ENCODE peak calls at places on chromosome 16, in five cellular contexts. C, L, M, F and J are unnamed samples.

GRCh38 chr16:69495821-69496220 is 69.9 kb upstream of the NFAT5 start:
- DNase-seq in F (no peak), M (no peak), L (no peak), C (no peak), J (no peak)

GRCh38 chr16:641326-642188 is at the start of gene MCRIP2:
- DNase-seq in M (no peak), C (peak), L (peak), F (peak), J (no peak)

GRCh38 chr16:35146723-35147458 is 1687.5 kb downstream of the TP53TG3F start:
- DNase-seq in L (no peak), C (no peak), F (no peak), M (no peak), J (no peak)

GRCh38 chr16:68227183-68227793 is 8.6 kb downstream of the ESRP2 start:
- DNase-seq in C (no peak), M (no peak), L (no peak), F (no peak), J (no peak)

GRCh38 chr16:75197522-75198134 is 9.3 kb downstream of the CTRB2 start:
- DNase-seq in M (no peak), C (no peak), F (no peak), L (no peak), J (no peak)

GRCh38 chr16:27444470-27444869 is 42.5 kb downstream of the IL21R start:
- DNase-seq in F (no peak), M (no peak), L (no peak), C (no peak), J (no peak)

GRCh38 chr16:15613676-15614075 is 29.3 kb downstream of the MARF1 start:
- DNase-seq in C (no peak), F (no peak), M (no peak), L (no peak), J (no peak)

GRCh38 chr16:83631006-83631405 is 176.8 kb upstream of the HSBP1 start:
- DNase-seq in C (no peak), L (no peak), M (peak), F (no peak), J (no peak)

GRCh38 chr16:69346683-69347082 is 4.9 kb downstream of the TMED6 start:
- DNase-seq in L (no peak), C (no peak), M (no peak), F (no peak), J (no peak)

GRCh38 chr16:89581861-89582563 is 6.5 kb downstream of the CPNE7 start:
- DNase-seq in M (no peak), C (no peak), L (no peak), F (peak), J (no peak)

GRCh38 chr16:87108941-87109340 is 208.3 kb downstream of the C16orf95 start:
- DNase-seq in F (peak), L (no peak), M (no peak), C (no peak), J (no peak)

GRCh38 chr16:46884513-46885293 is 541 bp downstream of the GPT2 start:
- DNase-seq in L (no peak), C (no peak), F (peak), M (no peak), J (no peak)

GRCh38 chr16:87653234-87653633 is 50.9 kb downstream of the JPH3 start:
- DNase-seq in M (no peak), L (no peak), C (no peak), F (peak), J (no peak)

GRCh38 chr16:85767569-85767968 is 16.7 kb upstream of the C16orf74 start:
- DNase-seq in M (peak), C (no peak), F (peak), L (peak), J (peak)

GRCh38 chr16:84044108-84044488 is 1.5 kb upstream of the SLC38A8 start:
- DNase-seq in C (no peak), F (peak), L (no peak), M (no peak), J (no peak)

GRCh38 chr16:1469693-1470201 is 5.1 kb downstream of the CLCN7 start:
- DNase-seq in C (no peak), M (no peak), L (no peak), F (peak), J (no peak)

GRCh38 chr16:89537549-89537925 is 22.9 kb upstream of the RPL13 start:
- DNase-seq in C (no peak), L (no peak), M (no peak), F (no peak), J (no peak)

GRCh38 chr16:69311533-69312388 is 611 bp downstream of the VPS4A start:
- DNase-seq in L (no peak), F (peak), M (no peak), C (peak), J (no peak)

GRCh38 chr16:82038941-82039340 is 3.9 kb downstream of the HSD17B2 start:
- DNase-seq in C (no peak), L (no peak), M (no peak), F (no peak), J (no peak)

GRCh38 chr16:71711789-71712188 is 12.7 kb downstream of the PHLPP2 start:
- DNase-seq in F (no peak), M (no peak), C (no peak), L (no peak), J (no peak)

GRCh38 chr16:70252355-70252988 is 732 bp upstream of the EXOSC6 start:
- DNase-seq in M (no peak), C (no peak), L (no peak), F (peak), J (no peak)

GRCh38 chr16:23384878-23385277 is 68.1 kb downstream of the COG7 start:
- DNase-seq in L (no peak), C (no peak), F (no peak), M (no peak), J (no peak)

GRCh38 chr16:68416057-68417046 is 32.0 kb downstream of the SMPD3 start:
- DNase-seq in M (no peak), F (no peak), L (no peak), C (no peak), J (no peak)

GRCh38 chr16:1054660-1055556 is 17.6 kb upstream of the SSTR5 start:
- DNase-seq in C (no peak), M (no peak), F (peak), L (peak), J (no peak)

GRCh38 chr16:87236516-87237115 is 80.6 kb downstream of the C16orf95 start:
- DNase-seq in F (no peak), C (no peak), L (no peak), M (no peak), J (no peak)

GRCh38 chr16:79008869-79009179 is 591.7 kb downstream of the MAF start:
- DNase-seq in M (no peak), F (no peak), C (no peak), L (no peak), J (no peak)

GRCh38 chr16:81366316-81366932 is 51.7 kb downstream of the GAN start:
- DNase-seq in F (peak), M (no peak), L (peak), C (no peak), J (peak)

GRCh38 chr16:70695351-70696070 is 9.7 kb upstream of the MTSS2 start:
- DNase-seq in M (no peak), F (no peak), C (peak), L (no peak), J (no peak)

GRCh38 chr16:2295056-2295798 is 27.3 kb upstream of the RNPS1 start:
- DNase-seq in M (no peak), C (no peak), F (no peak), L (no peak), J (no peak)

GRCh38 chr16:75244844-75245758 is 6.3 kb downstream of the BCAR1 start:
- DNase-seq in C (no peak), F (peak), L (peak), M (peak), J (peak)

GRCh38 chr16:66510298-66510697 is 39.6 kb downstream of the TK2 start:
- DNase-seq in C (no peak), L (no peak), F (no peak), M (no peak), J (no peak)

GRCh38 chr16:71985262-71985974 is 14.8 kb downstream of the PKD1L3 start:
- DNase-seq in C (no peak), F (no peak), M (no peak), L (no peak), J (no peak)

GRCh38 chr16:1150511-1150982 is 2.4 kb upstream of the CACNA1H start:
- DNase-seq in M (peak), F (peak), L (no peak), C (no peak), J (no peak)

GRCh38 chr16:70778901-70779309 is 22.1 kb downstream of the VAC14 start:
- DNase-seq in C (no peak), L (peak), F (peak), M (peak), J (no peak)

GRCh38 chr16:17602678-17603077 is 131.9 kb upstream of the XYLT1 start:
- DNase-seq in M (no peak), L (no peak), C (no peak), F (no peak), J (no peak)

GRCh38 chr16:1920727-1921155 is 2.5 kb upstream of the HS3ST6 start:
- DNase-seq in F (peak), C (no peak), M (no peak), L (no peak), J (no peak)

GRCh38 chr16:56477096-56477878 is 25.9 kb downstream of the OGFOD1 start:
- DNase-seq in F (peak), M (peak), C (no peak), L (peak), J (peak)

DNA sequence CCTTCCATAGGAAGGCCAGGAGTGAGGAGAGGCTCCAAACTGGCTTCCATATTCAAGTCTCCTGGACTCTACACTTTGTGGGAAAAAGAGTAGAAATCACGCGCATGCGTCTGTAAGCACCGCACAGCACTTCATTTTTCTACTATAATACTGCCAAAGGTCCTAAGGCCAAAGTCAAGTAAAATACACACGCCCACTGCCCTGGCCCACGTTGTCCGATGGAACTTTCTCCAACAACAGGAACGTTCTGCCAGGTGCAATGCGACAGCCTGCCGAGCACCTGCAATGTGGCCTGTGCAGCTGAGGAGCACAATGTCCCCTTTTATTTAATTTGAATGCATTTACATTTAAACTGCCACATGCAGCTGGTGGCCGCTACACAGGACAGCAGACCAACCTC is 23.5 kb downstream of the DNASE1 start:
- DNase-seq in L (no peak), F (no peak), C (no peak), M (no peak), J (no peak)
- H3K4me3 ChIP-seq in L (no peak), F (no peak), C (no peak), M (no peak), J (no peak)

GRCh38 chr16:30567160-30567990 is 4.1 kb downstream of the ZNF688 start:
- DNase-seq in F (no peak), L (no peak), C (no peak), M (no peak), J (no peak)

GRCh38 chr16:30565984-30566383 is 5.5 kb downstream of the ZNF688 start:
- DNase-seq in F (no peak), M (no peak), L (no peak), C (no peak), J (no peak)

GRCh38 chr16:30566531-30566930 is 5.0 kb downstream of the ZNF688 start:
- DNase-seq in M (no peak), F (no peak), C (no peak), L (no peak), J (no peak)

GRCh38 chr16:30569746-30570325 is 1.7 kb downstream of the ZNF688 start:
- DNase-seq in L (no peak), F (no peak), M (no peak), C (no peak), J (no peak)

DNA sequence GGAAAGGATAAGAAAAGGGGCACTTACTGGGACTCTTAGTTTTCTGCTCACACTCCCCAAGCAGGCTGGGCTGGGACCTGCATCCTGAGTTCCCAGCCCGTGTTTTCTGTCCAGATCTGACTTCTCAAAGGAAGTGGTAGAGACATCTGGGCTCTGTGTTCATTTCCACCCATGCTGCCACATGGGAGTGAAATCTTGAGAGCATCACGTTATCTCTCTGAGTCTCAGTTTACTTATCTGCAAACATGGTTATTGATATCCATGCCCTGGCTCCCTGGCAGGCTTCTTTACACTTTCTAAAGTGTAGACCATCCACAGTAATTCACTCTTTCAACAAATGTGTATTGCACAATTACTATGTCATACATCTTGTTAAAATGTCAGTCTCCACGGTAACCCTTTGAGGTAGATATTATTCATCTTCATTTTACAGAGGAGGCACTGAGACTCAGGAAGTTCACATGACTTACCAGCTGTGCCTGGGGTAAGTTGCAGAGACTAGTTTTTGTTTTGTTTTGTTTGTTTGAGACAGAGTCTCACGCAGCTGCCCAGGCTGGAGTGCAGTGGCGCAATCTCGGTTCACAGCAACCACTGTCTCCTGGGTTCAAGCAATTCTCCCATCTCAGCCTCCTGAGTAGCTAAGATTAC is 3.4 kb downstream of the ZNF688 start:
- DNase-seq in C (no peak), L (peak), M (peak), F (peak), J (peak)
- H3K4me3 ChIP-seq in C (peak), L (no peak), M (no peak), F (no peak), J (no peak)

GRCh38 chr16:19698480-19699465 is 19.3 kb downstream of the KNOP1 start:
- DNase-seq in F (peak), C (no peak), L (no peak), M (no peak), J (no peak)
- H3K4me3 ChIP-seq in F (no peak), C (no peak), L (no peak), M (no peak), J (no peak)

DNA sequence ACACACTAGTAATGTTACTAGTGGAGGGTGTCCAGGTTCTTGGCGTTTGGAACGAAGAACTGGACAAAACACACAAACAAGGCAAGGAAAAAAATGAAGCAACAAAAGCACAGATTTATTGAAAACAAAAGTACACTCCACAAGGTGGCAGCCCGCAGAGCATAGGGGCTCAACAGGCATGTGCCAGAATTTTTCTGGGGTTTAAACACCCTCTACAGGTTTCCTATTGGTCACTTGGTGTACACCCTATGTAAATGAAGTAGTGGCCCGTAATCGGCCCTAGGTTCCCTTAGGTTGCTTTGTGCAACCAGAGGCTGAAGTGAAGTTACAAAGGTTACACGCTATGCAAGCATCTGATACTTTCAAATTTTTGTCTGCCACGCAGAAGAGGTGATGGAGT is 8.1 kb downstream of the OR2C1 start:
- DNase-seq in C (no peak), M (no peak), L (no peak), F (no peak), J (no peak)
- H3K4me3 ChIP-seq in C (no peak), M (no peak), L (no peak), F (no peak), J (no peak)

GRCh38 chr16:49620158-49620867 is 235.6 kb downstream of the ZNF423 start:
- DNase-seq in L (no peak), F (peak), M (no peak), C (no peak), J (no peak)
- H3K4me3 ChIP-seq in L (no peak), F (no peak), M (no peak), C (no peak), J (no peak)

DNA sequence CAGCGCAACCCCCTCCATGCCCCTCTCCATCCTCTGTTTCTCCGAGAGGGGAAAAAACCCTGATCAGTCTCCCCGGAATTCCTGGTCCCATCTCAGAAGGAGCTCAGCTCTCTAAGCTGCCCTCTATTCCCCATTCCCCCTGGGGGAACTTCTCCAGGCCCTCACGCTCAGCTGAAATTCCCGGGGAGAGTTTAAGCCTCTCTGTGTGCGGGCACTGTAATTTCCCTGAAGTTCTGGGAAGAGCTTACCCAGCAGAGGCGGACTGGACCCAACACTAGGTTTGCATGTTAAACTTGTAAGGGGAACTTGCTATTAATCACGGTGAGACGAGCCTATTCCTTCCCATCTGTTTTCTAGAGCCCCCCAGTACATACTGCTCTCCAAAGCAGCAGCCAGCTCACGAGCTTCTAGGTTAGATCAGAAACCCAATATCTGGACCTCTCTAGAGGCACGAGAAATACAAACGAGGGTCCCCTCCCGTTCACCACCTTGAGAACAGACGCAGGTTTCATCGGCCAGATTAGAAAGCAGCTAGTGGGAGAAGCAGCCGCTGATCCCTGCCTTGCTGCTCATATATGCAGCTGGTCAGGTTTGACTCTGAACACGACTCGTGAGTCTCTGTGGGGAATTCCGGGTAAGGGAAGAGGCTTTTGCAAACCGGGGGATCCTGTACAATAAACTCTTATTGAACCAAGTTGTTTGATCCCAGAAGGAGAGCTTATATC is 1.4 kb downstream of the VAT1L start:
- DNase-seq in F (peak), C (no peak), L (no peak), M (no peak), J (no peak)
- H3K4me3 ChIP-seq in F (peak), C (no peak), L (peak), M (no peak), J (no peak)